ENCODE peak calls at places on chromosomes 5 and 9, in four cellular contexts. Z is stomach, W is tibial nerve, V is A549. R is an unnamed sample.

GRCh38 chr5:9774472-9775079 is 144.4 kb upstream of the TAS2R1 start:
- DNase-seq in V (no peak), Z (no peak), W (no peak), R (no peak)

GRCh38 chr5:56525117-56525516 is 290.2 kb upstream of the MAP3K1 start:
- DNase-seq in W (no peak), V (peak; percentile 29), Z (peak; percentile 37), R (no peak)

GRCh38 chr9:100505564-100506159 is 32.7 kb downstream of the TMEFF1 start:
- DNase-seq in Z (peak; percentile 65), V (peak; percentile 50), W (no peak), R (no peak)

GRCh38 chr5:35213608-35214007 is 16.7 kb downstream of the PRLR start:
- DNase-seq in V (no peak), W (no peak), Z (no peak), R (no peak)

GRCh38 chr9:419571-420156 is 205.0 kb downstream of the DOCK8 start:
- DNase-seq in Z (peak; percentile 28), W (no peak), V (no peak), R (no peak)

GRCh38 chr9:79917417-79917816 is 345.7 kb downstream of the TLE4 start:
- DNase-seq in Z (no peak), V (no peak), W (no peak), R (no peak)

GRCh38 chr9:104774831-104775573 is 11.1 kb downstream of the NIPSNAP3B start:
- DNase-seq in V (no peak), Z (no peak), W (no peak), R (no peak)

GRCh38 chr5:116892993-116893392 is 318.4 kb upstream of the SEMA6A start:
- DNase-seq in Z (no peak), V (no peak), W (no peak), R (no peak)

GRCh38 chr5:55734658-55735057 is 3.2 kb upstream of the DDX4 start:
- DNase-seq in W (no peak), Z (no peak), V (no peak), R (no peak)

GRCh38 chr5:80308526-80308925 is 11.3 kb upstream of the SPZ1 start:
- DNase-seq in V (no peak), Z (no peak), W (no peak), R (no peak)

GRCh38 chr5:103014983-103015382 is 105.0 kb downstream of the GIN1 start:
- DNase-seq in Z (no peak), W (no peak), V (no peak), R (no peak)

GRCh38 chr5:102959055-102959454 is 160.9 kb downstream of the GIN1 start:
- DNase-seq in W (no peak), Z (no peak), V (peak; percentile 15), R (no peak)

GRCh38 chr5:6623941-6624340 is 8.9 kb downstream of the NSUN2 start:
- DNase-seq in V (no peak), Z (no peak), W (no peak), R (no peak)

GRCh38 chr5:93394301-93394700 is 186.7 kb downstream of the NR2F1-AS1 start:
- DNase-seq in W (no peak), V (no peak), Z (no peak), R (no peak)

GRCh38 chr5:97501965-97502305 is 318.9 kb upstream of the RIOK2 start:
- DNase-seq in W (no peak), V (no peak), Z (no peak), R (no peak)

GRCh38 chr5:2256646-2257288 is 374.0 kb upstream of the IRX4 start:
- DNase-seq in W (no peak), V (no peak), Z (no peak), R (peak; percentile 68)

GRCh38 chr5:63572751-63573150 is 389.5 kb downstream of the HTR1A start:
- DNase-seq in Z (no peak), W (no peak), V (no peak), R (no peak)

GRCh38 chr9:133608382-133608781 is 807 bp downstream of the FAM163B start:
- DNase-seq in W (no peak), Z (no peak), V (no peak), R (no peak)

GRCh38 chr5:1038417-1039209 is 30.0 kb downstream of the NKD2 start:
- DNase-seq in Z (no peak), W (no peak), V (no peak), R (no peak)

GRCh38 chr5:80245986-80246781 is 9.7 kb downstream of the SERINC5 start:
- DNase-seq in Z (no peak), W (no peak), V (no peak), R (no peak)

GRCh38 chr5:40258205-40258604 is 421.5 kb upstream of the PTGER4 start:
- DNase-seq in Z (no peak), W (no peak), V (no peak), R (no peak)

GRCh38 chr5:109313123-109313522 is 96.7 kb downstream of the PJA2 start:
- DNase-seq in Z (no peak), W (no peak), V (no peak), R (no peak)

GRCh38 chr9:78291240-78291915 is 5.5 kb upstream of the PSAT1 start:
- DNase-seq in Z (no peak), V (no peak), W (no peak), R (no peak)

GRCh38 chr9:34114436-34114835 is 12.1 kb downstream of the DCAF12 start:
- DNase-seq in V (no peak), W (no peak), Z (no peak), R (no peak)

GRCh38 chr5:120152472-120152871 is 311.6 kb upstream of the PRR16 start:
- DNase-seq in W (no peak), V (no peak), Z (no peak), R (no peak)

GRCh38 chr9:127912882-127913281 is 4.0 kb downstream of the ST6GALNAC4 start:
- DNase-seq in W (no peak), V (no peak), Z (peak; percentile 67), R (no peak)

GRCh38 chr9:77708416-77708815 is 60.3 kb upstream of the GNA14 start:
- DNase-seq in W (no peak), Z (no peak), V (no peak), R (no peak)

GRCh38 chr5:132838516-132839282 is 8.3 kb upstream of the SHROOM1 start:
- DNase-seq in W (no peak), V (no peak), Z (no peak), R (no peak)

GRCh38 chr9:120571443-120572257 is 8.3 kb downstream of the CDK5RAP2 start:
- DNase-seq in Z (peak; percentile 84), V (no peak), W (no peak), R (no peak)

GRCh38 chr5:115100556-115100955 is 69.2 kb downstream of the TRIM36 start:
- DNase-seq in W (peak; percentile 15), Z (no peak), V (no peak), R (no peak)

GRCh38 chr5:20041326-20041977 is 53.5 kb upstream of the CDH18 start:
- DNase-seq in Z (no peak), V (no peak), W (no peak), R (no peak)

GRCh38 chr5:148509893-148510292 is 126.1 kb downstream of the FBXO38 start:
- DNase-seq in Z (no peak), W (no peak), V (no peak), R (no peak)

GRCh38 chr9:33785914-33786313 is 9.4 kb upstream of the PRSS3 start:
- DNase-seq in W (no peak), Z (no peak), V (no peak), R (no peak)

GRCh38 chr5:1824109-1824821 is 23.1 kb downstream of the NDUFS6 start:
- DNase-seq in Z (no peak), W (no peak), V (no peak), R (no peak)

GRCh38 chr9:93471135-93471534 is 17.8 kb upstream of the FAM120AOS start:
- DNase-seq in V (no peak), W (no peak), Z (no peak), R (peak; percentile 2)

GRCh38 chr5:54696931-54697330 is 179.4 kb downstream of the SNX18 start:
- DNase-seq in Z (no peak), W (no peak), V (no peak), R (peak; percentile 89)
- TF ChIP-seq EP300 in Z (no peak), W (no peak), V (no peak), R (no peak)

GRCh38 chr9:119027901-119028699 is 341.1 kb downstream of the BRINP1 start:
- DNase-seq in V (no peak), Z (no peak), W (no peak), R (no peak)
- TF ChIP-seq CTCF in V (no peak), Z (no peak), W (no peak), R (no peak)

GRCh38 chr5:39216621-39217020 is 2.7 kb downstream of the FYB1 start:
- DNase-seq in W (no peak), V (no peak), Z (no peak), R (no peak)

GRCh38 chr5:39218482-39219381 is 631 bp downstream of the FYB1 start:
- DNase-seq in Z (no peak), W (no peak), V (no peak), R (no peak)

GRCh38 chr5:39220280-39221030 is 1.1 kb upstream of the FYB1 start:
- DNase-seq in V (no peak), Z (no peak), W (no peak), R (no peak)

GRCh38 chr5:39217365-39218281 is 1.7 kb downstream of the FYB1 start:
- DNase-seq in V (peak; percentile 76), Z (peak; percentile 82), W (peak; percentile 64), R (no peak)

DNA sequence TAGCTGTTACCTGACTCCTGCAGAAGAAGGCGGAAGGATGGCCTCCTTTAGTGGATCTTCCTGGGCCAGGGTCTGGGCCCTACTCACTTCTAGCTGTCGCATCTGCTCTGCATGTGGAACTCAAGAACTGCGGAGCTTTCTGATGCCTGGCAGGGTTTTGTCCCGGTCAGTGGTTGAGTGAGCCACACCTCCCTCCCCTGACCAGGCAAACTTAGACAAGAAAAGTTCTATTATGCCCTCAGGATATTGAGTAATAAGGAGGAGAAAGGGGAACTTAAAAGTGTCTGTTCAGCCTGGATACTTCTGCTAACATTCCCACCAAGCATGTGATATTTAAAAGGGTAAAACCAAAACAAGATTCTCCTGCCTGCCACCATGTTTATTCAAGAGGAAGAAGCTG is at the start of gene FYB1:
- DNase-seq in V (no peak), Z (no peak), W (peak; percentile 41), R (no peak)
- H3K4me1 ChIP-seq in V (peaks cover 22% of the 10 kb centered on the region), Z (peaks cover 14% of the 10 kb centered on the region), W (no peaks in the 10 kb centered on the region), R (no peaks in the 10 kb centered on the region)

GRCh38 chr5:110366716-110367115 is 359.8 kb downstream of the TMEM232 start:
- DNase-seq in W (no peak), Z (no peak), V (no peak), R (no peak)

GRCh38 chr5:110362252-110362651 is 364.2 kb downstream of the TMEM232 start:
- DNase-seq in Z (no peak), W (no peak), V (no peak), R (no peak)

GRCh38 chr5:110356687-110357086 is 369.8 kb downstream of the TMEM232 start:
- DNase-seq in W (no peak), V (no peak), Z (no peak), R (no peak)

DNA sequence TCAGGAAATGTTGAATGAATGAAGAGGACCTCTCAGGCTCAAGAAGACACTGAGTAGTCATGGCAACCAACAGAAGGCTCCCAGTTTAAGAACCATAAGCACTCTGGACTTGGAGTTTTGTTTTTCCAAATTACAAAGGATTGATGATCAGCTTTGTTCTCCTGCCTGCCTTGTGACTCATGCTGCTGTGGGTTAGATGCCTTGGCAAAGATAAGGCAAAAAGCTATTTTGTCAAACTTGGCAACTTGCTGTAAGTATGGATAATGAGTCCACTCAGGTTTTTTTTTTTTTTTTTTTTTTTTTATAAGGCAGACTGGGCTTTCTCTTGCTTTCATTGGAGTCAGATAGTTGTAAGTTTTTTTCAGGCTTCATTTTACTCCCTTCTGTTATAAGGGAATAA is 365.0 kb downstream of the TMEM232 start:
- DNase-seq in V (no peak), W (no peak), Z (no peak), R (no peak)
- TF ChIP-seq EP300 in V (no peak), W (no peak), Z (no peak), R (no peak)